ENCODE peak calls at places on chromosome 14, in eight cellular contexts. E, M, O, T, W, Y, X and J are unnamed samples.
A peak's percentile ranks its signal among the peaks of the same experiment; 100 is the strongest.

GRCh38 chr14:104927901-104928300 is 3.2 kb downstream of the PLD4 start:
- DNase-seq in M (no peak), E (no peak), W (no peak), X (no peak), O (no peak), T (no peak), Y (no peak), J (no peak)

GRCh38 chr14:98198385-98198784 is 1073.6 kb downstream of the BCL11B start:
- DNase-seq in Y (no peak), M (no peak), W (no peak), T (no peak), X (no peak), O (no peak), E (no peak), J (no peak)

GRCh38 chr14:54094765-54095164 is 138.1 kb upstream of the BMP4 start:
- DNase-seq in M (no peak), E (no peak), Y (peak; percentile 6), X (no peak), T (no peak), W (no peak), O (no peak), J (no peak)

GRCh38 chr14:68663385-68664076 is 129.3 kb downstream of the ZFP36L1 start:
- DNase-seq in T (no peak), X (peak; percentile 59), Y (peak; percentile 64), M (no peak), W (no peak), E (no peak), O (no peak), J (peak; percentile 62)

GRCh38 chr14:63663428-63664142 is 21.9 kb upstream of the WDR89 start:
- DNase-seq in X (no peak), M (no peak), T (no peak), E (no peak), W (peak; percentile 11), Y (peak; percentile 7), O (no peak), J (no peak)

GRCh38 chr14:104563742-104564615 is 15.6 kb upstream of the C14orf180 start:
- DNase-seq in X (no peak), E (peak; percentile 61), Y (peak; percentile 63), W (peak; percentile 31), M (no peak), O (peak; percentile 77), T (peak; percentile 84), J (no peak)

GRCh38 chr14:22512106-22512814 is 76.8 kb downstream of the DAD1 start:
- DNase-seq in X (no peak), T (no peak), Y (no peak), E (no peak), O (no peak), M (no peak), W (no peak), J (no peak)

GRCh38 chr14:94110552-94111181 is at the start of gene IFI27:
- DNase-seq in T (peak; percentile 53), O (no peak), W (peak; percentile 32), Y (peak; percentile 66), E (peak; percentile 78), X (no peak), M (no peak), J (peak; percentile 74)

GRCh38 chr14:103898204-103898603 is 30.1 kb upstream of the TDRD9 start:
- DNase-seq in E (no peak), W (peak; percentile 83), M (no peak), Y (no peak), X (no peak), T (no peak), O (no peak), J (no peak)

GRCh38 chr14:104891121-104891551 is 26.1 kb downstream of the CEP170B start:
- DNase-seq in W (no peak), X (peak; percentile 62), E (no peak), Y (no peak), T (peak; percentile 19), O (no peak), M (no peak), J (no peak)

DNA sequence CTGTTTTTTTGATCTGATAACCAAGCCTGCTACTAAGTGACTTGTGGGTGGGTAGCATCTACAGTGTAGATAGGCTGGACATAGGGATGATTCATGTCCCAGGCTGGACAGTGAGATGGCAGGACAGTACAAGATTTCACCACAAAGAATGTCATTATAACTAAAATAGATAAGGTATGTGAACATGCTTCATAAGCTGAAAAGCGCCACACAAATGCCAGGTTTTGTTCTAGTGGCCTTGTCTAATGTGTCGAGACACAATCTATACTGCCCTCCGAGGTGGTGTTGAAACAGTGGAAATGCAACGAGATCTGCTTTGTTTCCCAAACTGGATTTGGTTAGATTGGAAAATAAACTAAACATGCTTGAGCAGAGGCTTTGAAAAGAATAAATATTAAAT is 4.4 kb downstream of the LGALS3 start:
- DNase-seq in X (no peak), W (peak; percentile 34), O (no peak), Y (peak; percentile 64), M (no peak), E (no peak), T (no peak), J (no peak)
- TF ChIP-seq CTCF in X (peak; percentile 25), W (peak; percentile 40), O (peak; percentile 41), Y (peak; percentile 39), M (peak; percentile 33), E (no peak), T (peak; percentile 12), J (no peak)

GRCh38 chr14:50026396-50026795 is 90.0 kb downstream of the VCPKMT start:
- DNase-seq in W (no peak), T (no peak), E (no peak), X (no peak), O (no peak), Y (no peak), M (no peak), J (no peak)
- H3K4me3 ChIP-seq in W (no peak overlapping the region), T (no peak overlapping the region), E (no peak overlapping the region), X (no peak overlapping the region), O (no peak overlapping the region), Y (no peak overlapping the region), M (no peak overlapping the region), J (no peak overlapping the region)

DNA sequence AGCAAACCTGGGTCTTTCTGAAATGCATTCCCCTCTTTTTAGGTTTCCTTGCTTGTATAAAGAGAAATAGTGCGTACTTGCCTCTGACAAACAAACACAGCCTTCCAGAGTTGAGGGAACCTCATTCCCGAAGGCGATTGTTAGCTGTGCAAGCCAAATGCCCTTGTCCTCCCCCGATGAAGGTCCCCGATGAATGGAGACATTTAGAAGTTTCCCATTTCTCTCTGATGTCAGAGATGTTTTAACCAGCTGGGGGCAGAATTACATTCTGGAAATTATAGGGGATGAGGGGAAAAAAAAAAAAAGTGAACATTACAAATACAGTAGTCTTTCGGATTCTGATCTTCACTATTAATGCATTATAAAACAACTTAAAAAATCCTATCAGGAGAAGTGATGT is 366.8 kb downstream of the VRK1 start:
- DNase-seq in M (no peak), T (no peak), X (no peak), W (no peak), E (no peak), O (no peak), Y (no peak), J (no peak)
- TF ChIP-seq CTCF in M (no peak), T (no peak), X (no peak), W (no peak), E (no peak), O (no peak), Y (no peak), J (no peak)

GRCh38 chr14:21192447-21192822 is 36.6 kb upstream of the OR5AU1 start:
- DNase-seq in Y (no peak), T (no peak), O (no peak), M (no peak), E (no peak), W (no peak), X (no peak), J (no peak)
- H3K4me3 ChIP-seq in Y (no peak overlapping the region), T (peak overlapping the region; percentile 4), O (peak overlapping the region; percentile 46), M (peak overlapping the region; percentile 49), E (no peak overlapping the region), W (no peak overlapping the region), X (peak overlapping the region; percentile 32), J (peak overlapping the region; percentile 65)